ENCODE peak calls at places on chromosomes 12 and 14, in five cellular contexts. Z is H9, K is IMR-90, E is neuronal stem cell, L is mesenchymal stem cell. Y is an unnamed sample.
A peak's percentile ranks its signal among the peaks of the same experiment; 100 is the strongest.

GRCh38 chr12:12718853-12719252 is 1.7 kb downstream of the CDKN1B start:
- DNase-seq in Z (no peak), K (peak; percentile 76), E (no peak), L (peak; percentile 64), Y (no peak)

GRCh38 chr12:21413369-21414277 is 23.8 kb upstream of the PYROXD1 start:
- DNase-seq in Z (no peak), K (no peak), E (no peak), L (peak; percentile 22), Y (no peak)

GRCh38 chr14:78131616-78132015 is 38.6 kb upstream of the NRXN3 start:
- DNase-seq in Z (no peak), K (no peak), E (no peak), L (no peak), Y (no peak)

GRCh38 chr12:30582943-30583342 is 112.7 kb downstream of the IPO8 start:
- DNase-seq in Z (no peak), K (peak; percentile 2), E (no peak), L (no peak), Y (no peak)

GRCh38 chr12:117347588-117347987 is 13.8 kb downstream of the NOS1 start:
- DNase-seq in Z (no peak), K (no peak), E (no peak), L (no peak), Y (no peak)

GRCh38 chr14:99596772-99597171 is 7.2 kb downstream of the CCDC85C start:
- DNase-seq in Z (no peak), K (no peak), E (no peak), L (no peak), Y (no peak)

GRCh38 chr12:109949089-109949488 is 47.1 kb downstream of the GIT2 start:
- DNase-seq in Z (no peak), K (peak; percentile 79), E (no peak), L (peak; percentile 55), Y (no peak)

GRCh38 chr12:33438890-33439586 is 581 bp downstream of the SYT10 start:
- DNase-seq in Z (peak; percentile 67), K (no peak), E (peak; percentile 27), L (peak; percentile 30), Y (peak; percentile 40)

GRCh38 chr14:75044760-75045159 is 6.5 kb downstream of the MLH3 start:
- DNase-seq in Z (no peak), K (peak; percentile 43), E (no peak), L (no peak), Y (no peak)

DNA sequence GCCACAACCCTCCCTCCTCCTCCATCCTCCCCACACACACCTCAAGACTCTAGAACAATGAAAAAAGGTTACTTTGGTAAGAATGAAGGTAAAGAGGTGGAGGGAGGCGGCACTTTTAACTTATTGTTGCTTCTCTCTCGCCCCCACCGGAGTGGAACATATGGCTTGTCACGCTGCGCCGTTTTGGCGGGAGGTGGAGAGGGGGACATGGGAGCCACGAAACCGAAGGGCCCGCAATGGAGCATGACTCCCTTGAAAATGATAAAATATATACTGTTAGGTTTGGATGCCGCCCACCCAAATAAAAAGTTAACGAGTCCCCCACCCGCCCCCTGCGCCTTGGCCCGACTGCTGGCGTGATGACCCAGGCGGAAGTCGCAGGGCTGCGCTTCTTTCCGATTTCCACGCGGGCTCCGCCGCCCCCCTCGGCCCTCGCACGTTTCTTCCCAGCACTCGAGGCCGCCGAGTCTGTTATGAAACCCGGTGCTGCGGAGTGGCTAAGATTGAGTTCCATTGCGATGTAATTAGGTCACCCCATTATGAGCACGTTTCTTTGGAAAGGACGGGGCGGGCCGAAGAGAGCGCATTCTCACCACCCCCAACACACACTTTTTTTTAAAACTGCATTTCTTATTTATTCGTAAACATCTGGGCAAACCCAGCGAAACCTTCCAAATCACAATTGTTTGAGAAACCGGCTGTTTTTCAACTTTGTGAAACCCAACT is 1.4 kb upstream of the ZFP36L1 start:
- DNase-seq in Z (no peak), K (peak; percentile 95), E (no peak), L (peak; percentile 99), Y (peak; percentile 89)
- H3K79me1 ChIP-seq in Z (no peaks in the 10 kb centered on the region), K (peaks cover 4% of the 10 kb centered on the region), E (peaks cover 9% of the 10 kb centered on the region), L (peaks cover 4% of the 10 kb centered on the region), Y (peaks cover 3% of the 10 kb centered on the region)

GRCh38 chr14:91870001-91870400 is 2.7 kb upstream of the TC2N start:
- DNase-seq in Z (no peak), K (no peak), E (no peak), L (no peak), Y (peak; percentile 73)
- H3K27ac ChIP-seq in Z (no peak overlapping the region), K (peak overlapping the region; percentile 14), E (no peak overlapping the region), L (no peak overlapping the region), Y (no peak overlapping the region)

GRCh38 chr14:50037837-50038236 is 78.5 kb downstream of the VCPKMT start:
- DNase-seq in Z (no peak), K (no peak), E (no peak), L (no peak), Y (no peak)

GRCh38 chr14:50035214-50035613 is 81.2 kb downstream of the VCPKMT start:
- DNase-seq in Z (no peak), K (no peak), E (no peak), L (no peak), Y (no peak)

GRCh38 chr14:50036637-50037036 is 79.7 kb downstream of the VCPKMT start:
- DNase-seq in Z (no peak), K (no peak), E (no peak), L (no peak), Y (no peak)

GRCh38 chr14:50037240-50037639 is 79.1 kb downstream of the VCPKMT start:
- DNase-seq in Z (no peak), K (no peak), E (no peak), L (no peak), Y (no peak)

GRCh38 chr14:50036211-50036610 is 80.2 kb downstream of the VCPKMT start:
- DNase-seq in Z (no peak), K (no peak), E (no peak), L (no peak), Y (no peak)
- H3K79me1 ChIP-seq in Z (no peaks in the 10 kb centered on the region), K (no peaks in the 10 kb centered on the region), E (peaks cover 2% of the 10 kb centered on the region), L (no peaks in the 10 kb centered on the region), Y (no peaks in the 10 kb centered on the region)

DNA sequence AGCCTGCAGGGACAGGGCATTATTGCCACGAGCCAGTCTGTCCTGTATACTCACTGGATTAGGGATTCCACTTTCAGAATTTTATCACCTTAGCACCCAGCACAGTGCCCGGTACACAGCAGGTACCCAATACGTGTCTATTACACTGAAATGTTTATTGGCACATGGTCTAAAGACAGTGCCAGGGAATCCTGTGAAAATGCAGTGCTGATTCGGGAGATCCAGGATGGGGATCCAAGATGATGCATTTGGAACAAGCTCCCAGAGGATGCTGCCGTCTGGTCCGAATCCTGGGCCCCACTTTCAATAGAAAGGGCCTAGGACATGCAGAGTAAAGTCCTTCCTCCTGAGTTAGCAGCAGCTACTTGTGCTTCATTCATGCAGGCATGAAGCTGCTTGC is 230.7 kb downstream of the CACNA1C start:
- DNase-seq in Z (no peak), K (no peak), E (no peak), L (no peak), Y (no peak)
- H3K27ac ChIP-seq in Z (no peak overlapping the region), K (peak overlapping the region; percentile 97), E (no peak overlapping the region), L (peak overlapping the region; percentile 76), Y (no peak overlapping the region)

DNA sequence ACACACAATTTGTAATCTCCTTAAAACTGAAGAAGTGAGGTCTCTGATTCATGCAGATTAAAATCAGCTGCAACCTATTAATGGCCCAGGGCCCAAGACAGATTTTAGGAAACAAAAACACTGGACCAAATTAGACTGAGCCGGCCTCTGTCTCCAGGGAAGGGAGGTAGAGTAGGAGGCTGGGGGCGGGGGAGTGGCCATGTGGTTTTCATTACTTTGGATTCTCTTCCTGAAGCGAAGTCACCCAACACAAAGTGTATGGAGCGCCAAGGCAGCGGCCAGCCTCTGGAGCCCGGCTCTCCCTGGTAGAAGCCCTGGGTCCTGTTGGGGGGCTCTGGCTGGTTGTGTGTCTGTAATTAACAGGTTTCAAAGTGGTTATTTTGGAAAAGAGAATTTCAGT is 282.7 kb downstream of the ZFP36L1 start:
- DNase-seq in Z (no peak), K (peak; percentile 69), E (no peak), L (peak; percentile 61), Y (no peak)
- H3K79me1 ChIP-seq in Z (no peaks in the 10 kb centered on the region), K (no peaks in the 10 kb centered on the region), E (no peaks in the 10 kb centered on the region), L (no peaks in the 10 kb centered on the region), Y (no peaks in the 10 kb centered on the region)

GRCh38 chr12:106106892-106107291 is 31.9 kb downstream of the NUAK1 start:
- DNase-seq in Z (no peak), K (peak; percentile 58), E (no peak), L (peak; percentile 85), Y (peak; percentile 86)

GRCh38 chr12:106106129-106106566 is 32.6 kb downstream of the NUAK1 start:
- DNase-seq in Z (no peak), K (no peak), E (no peak), L (no peak), Y (no peak)

GRCh38 chr12:106109168-106109910 is 29.4 kb downstream of the NUAK1 start:
- DNase-seq in Z (no peak), K (no peak), E (no peak), L (peak; percentile 46), Y (peak; percentile 77)

GRCh38 chr12:106107566-106107965 is 31.2 kb downstream of the NUAK1 start:
- DNase-seq in Z (no peak), K (peak; percentile 68), E (no peak), L (peak; percentile 60), Y (no peak)

DNA sequence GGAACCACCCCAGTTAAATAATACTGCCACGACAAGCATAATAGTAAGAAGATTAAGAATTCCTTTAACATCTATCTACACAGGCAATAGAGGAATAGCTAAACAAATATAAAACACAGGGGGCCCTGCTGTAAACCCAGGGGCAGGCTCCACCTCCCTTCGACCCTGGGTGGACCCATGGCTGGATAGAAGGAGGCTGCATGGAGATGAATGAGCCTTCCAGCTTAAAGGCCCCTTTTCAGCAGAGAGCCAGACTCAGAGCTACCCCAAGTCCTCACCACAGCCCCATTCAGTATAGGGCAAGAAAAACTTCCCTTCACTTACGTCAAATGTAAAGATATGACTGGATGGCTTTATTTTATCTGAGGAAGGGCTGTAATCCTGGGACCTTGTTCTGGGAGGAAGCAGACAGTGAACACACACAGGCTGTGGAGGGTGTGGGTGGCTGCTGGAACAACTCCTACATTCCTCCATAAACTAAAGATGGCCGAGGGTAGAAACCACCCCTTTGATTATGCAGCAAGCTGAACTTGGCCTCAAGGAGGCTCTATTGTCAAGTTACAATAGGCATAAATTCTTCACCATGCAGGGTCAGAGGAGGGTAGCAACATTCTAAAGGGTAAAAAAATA is 30.5 kb downstream of the NUAK1 start:
- DNase-seq in Z (peak; percentile 83), K (peak; percentile 65), E (no peak), L (peak; percentile 53), Y (peak; percentile 90)
- H3K27ac ChIP-seq in Z (peak overlapping the region; percentile 44), K (no peak overlapping the region), E (no peak overlapping the region), L (no peak overlapping the region), Y (peak overlapping the region; percentile 65)

DNA sequence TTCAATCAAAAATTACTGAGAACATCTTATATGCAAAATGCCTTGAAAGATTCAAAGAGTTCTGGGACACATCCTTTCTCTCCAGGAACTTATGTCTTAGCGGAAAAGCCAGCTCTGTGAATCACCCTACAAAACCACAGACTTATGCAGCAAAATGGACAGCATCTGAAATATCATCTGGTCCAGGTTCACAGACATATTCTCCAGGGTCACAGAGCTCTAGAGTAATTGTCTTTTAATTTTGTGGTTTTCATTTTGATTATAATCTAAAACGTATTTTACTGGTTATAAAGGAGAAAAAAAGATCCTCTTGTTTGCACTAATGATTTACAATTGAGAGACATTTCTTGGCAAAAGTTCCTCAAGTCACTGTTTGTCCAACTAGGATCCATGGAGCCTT is 246.2 kb downstream of the MSRB3 start:
- DNase-seq in Z (no peak), K (peak; percentile 89), E (no peak), L (peak; percentile 86), Y (no peak)
- H3K79me1 ChIP-seq in Z (no peaks in the 10 kb centered on the region), K (no peaks in the 10 kb centered on the region), E (no peaks in the 10 kb centered on the region), L (no peaks in the 10 kb centered on the region), Y (no peaks in the 10 kb centered on the region)

DNA sequence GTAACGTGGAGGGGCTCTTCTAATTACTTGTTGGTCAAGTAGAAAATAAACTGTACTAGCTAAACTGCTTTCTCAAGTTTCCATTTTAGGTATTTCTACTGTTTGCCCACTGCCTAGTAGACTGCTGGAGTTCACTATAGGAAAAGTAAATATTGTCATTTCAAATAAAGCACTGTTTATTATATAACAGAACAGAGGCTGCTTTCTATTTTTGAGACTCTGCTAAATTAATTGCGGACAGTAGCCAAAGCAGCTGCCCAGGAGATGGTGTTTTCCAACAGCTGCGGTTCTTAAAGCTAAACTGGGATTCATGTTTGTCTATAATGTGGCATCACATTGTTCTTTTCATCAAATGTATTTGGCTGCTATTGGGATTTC is 15.9 kb upstream of the SIX1 start:
- DNase-seq in Z (no peak), K (no peak), E (no peak), L (no peak), Y (no peak)
- H3K27ac ChIP-seq in Z (no peak overlapping the region), K (no peak overlapping the region), E (no peak overlapping the region), L (no peak overlapping the region), Y (no peak overlapping the region)

Y was measured in mesendoderm.